ENCODE peak calls at places on chromosomes 1 and 21, in six cellular contexts. One of them, this sample, is unnamed.

GRCh38 chr1:229229137-229229720 is 41.7 kb upstream of the RAB4A start:
- DNase-seq in GM13977: no peak
- DNase-seq in NCI-H1105: no peak
- DNase-seq in effector memory CD4-positive, alpha-beta T cell: no peak
- DNase-seq in effector memory CD8-positive, alpha-beta T cell: no peak
- DNase-seq in activated CD8-positive, alpha-beta T cell treated with anti-CD3 and anti-CD28 coated beads, Interleukin-2, amount 10 ng/mL, durations not matched to agents 7 days and 5 days: no peak
- DNase-seq in this sample: no peak

GRCh38 chr21:42040411-42041180 is 30.4 kb upstream of the ZBTB21 start:
- DNase-seq in NCI-H1105: no peak
- DNase-seq in GM13977: no peak
- DNase-seq in activated CD8-positive, alpha-beta T cell treated with anti-CD3 and anti-CD28 coated beads, Interleukin-2, amount 10 ng/mL, durations not matched to agents 7 days and 5 days: no peak
- DNase-seq in effector memory CD4-positive, alpha-beta T cell: no peak
- DNase-seq in effector memory CD8-positive, alpha-beta T cell: no peak
- DNase-seq in this sample: no peak

GRCh38 chr1:101314244-101314643 is 77.4 kb downstream of the S1PR1 start:
- DNase-seq in NCI-H1105: no peak
- DNase-seq in activated CD8-positive, alpha-beta T cell treated with anti-CD3 and anti-CD28 coated beads, Interleukin-2, amount 10 ng/mL, durations not matched to agents 7 days and 5 days: no peak
- DNase-seq in effector memory CD4-positive, alpha-beta T cell: no peak
- DNase-seq in GM13977: peak
- DNase-seq in effector memory CD8-positive, alpha-beta T cell: no peak
- DNase-seq in this sample: peak

GRCh38 chr1:69567847-69568434 is at the start of gene LRRC7:
- DNase-seq in effector memory CD8-positive, alpha-beta T cell: no peak
- DNase-seq in activated CD8-positive, alpha-beta T cell treated with anti-CD3 and anti-CD28 coated beads, Interleukin-2, amount 10 ng/mL, durations not matched to agents 7 days and 5 days: no peak
- DNase-seq in GM13977: peak
- DNase-seq in NCI-H1105: peak
- DNase-seq in effector memory CD4-positive, alpha-beta T cell: no peak
- DNase-seq in this sample: peak

GRCh38 chr1:32246888-32247273 is at the start of gene FAM167B:
- DNase-seq in GM13977: no peak
- DNase-seq in effector memory CD4-positive, alpha-beta T cell: no peak
- DNase-seq in effector memory CD8-positive, alpha-beta T cell: no peak
- DNase-seq in NCI-H1105: no peak
- DNase-seq in activated CD8-positive, alpha-beta T cell treated with anti-CD3 and anti-CD28 coated beads, Interleukin-2, amount 10 ng/mL, durations not matched to agents 7 days and 5 days: no peak
- DNase-seq in this sample: no peak

GRCh38 chr1:4820543-4820942 is 166.1 kb downstream of the AJAP1 start:
- DNase-seq in effector memory CD8-positive, alpha-beta T cell: no peak
- DNase-seq in NCI-H1105: no peak
- DNase-seq in effector memory CD4-positive, alpha-beta T cell: no peak
- DNase-seq in activated CD8-positive, alpha-beta T cell treated with anti-CD3 and anti-CD28 coated beads, Interleukin-2, amount 10 ng/mL, durations not matched to agents 7 days and 5 days: no peak
- DNase-seq in GM13977: no peak
- DNase-seq in this sample: no peak

GRCh38 chr1:172393354-172393753 is 27.1 kb upstream of the C1orf105 start:
- DNase-seq in effector memory CD4-positive, alpha-beta T cell: no peak
- DNase-seq in NCI-H1105: no peak
- DNase-seq in GM13977: peak
- DNase-seq in activated CD8-positive, alpha-beta T cell treated with anti-CD3 and anti-CD28 coated beads, Interleukin-2, amount 10 ng/mL, durations not matched to agents 7 days and 5 days: no peak
- DNase-seq in effector memory CD8-positive, alpha-beta T cell: no peak
- DNase-seq in this sample: peak

GRCh38 chr1:36446261-36446660 is 4.0 kb downstream of the OSCP1 start:
- DNase-seq in effector memory CD8-positive, alpha-beta T cell: no peak
- DNase-seq in GM13977: peak
- DNase-seq in NCI-H1105: no peak
- DNase-seq in activated CD8-positive, alpha-beta T cell treated with anti-CD3 and anti-CD28 coated beads, Interleukin-2, amount 10 ng/mL, durations not matched to agents 7 days and 5 days: peak
- DNase-seq in effector memory CD4-positive, alpha-beta T cell: no peak
- DNase-seq in this sample: peak

GRCh38 chr1:203059485-203059884 is 26.3 kb downstream of the MYOG start:
- DNase-seq in effector memory CD8-positive, alpha-beta T cell: no peak
- DNase-seq in effector memory CD4-positive, alpha-beta T cell: no peak
- DNase-seq in activated CD8-positive, alpha-beta T cell treated with anti-CD3 and anti-CD28 coated beads, Interleukin-2, amount 10 ng/mL, durations not matched to agents 7 days and 5 days: no peak
- DNase-seq in GM13977: no peak
- DNase-seq in NCI-H1105: no peak
- DNase-seq in this sample: no peak

GRCh38 chr1:59833022-59833421 is 18.3 kb downstream of the HOOK1 start:
- DNase-seq in effector memory CD8-positive, alpha-beta T cell: no peak
- DNase-seq in effector memory CD4-positive, alpha-beta T cell: no peak
- DNase-seq in GM13977: no peak
- DNase-seq in activated CD8-positive, alpha-beta T cell treated with anti-CD3 and anti-CD28 coated beads, Interleukin-2, amount 10 ng/mL, durations not matched to agents 7 days and 5 days: no peak
- DNase-seq in NCI-H1105: no peak
- DNase-seq in this sample: no peak

GRCh38 chr1:192575499-192576189 is at the start of gene RGS1:
- DNase-seq in GM13977: peak
- DNase-seq in effector memory CD4-positive, alpha-beta T cell: peak
- DNase-seq in effector memory CD8-positive, alpha-beta T cell: peak
- DNase-seq in NCI-H1105: no peak
- DNase-seq in activated CD8-positive, alpha-beta T cell treated with anti-CD3 and anti-CD28 coated beads, Interleukin-2, amount 10 ng/mL, durations not matched to agents 7 days and 5 days: peak
- DNase-seq in this sample: peak

GRCh38 chr1:17741052-17741451 is 14.1 kb upstream of the ACTL8 start:
- DNase-seq in NCI-H1105: no peak
- DNase-seq in effector memory CD4-positive, alpha-beta T cell: no peak
- DNase-seq in GM13977: no peak
- DNase-seq in effector memory CD8-positive, alpha-beta T cell: no peak
- DNase-seq in activated CD8-positive, alpha-beta T cell treated with anti-CD3 and anti-CD28 coated beads, Interleukin-2, amount 10 ng/mL, durations not matched to agents 7 days and 5 days: no peak
- DNase-seq in this sample: no peak

GRCh38 chr21:46077674-46078101 is 20.2 kb upstream of the COL6A2 start:
- DNase-seq in effector memory CD8-positive, alpha-beta T cell: no peak
- DNase-seq in activated CD8-positive, alpha-beta T cell treated with anti-CD3 and anti-CD28 coated beads, Interleukin-2, amount 10 ng/mL, durations not matched to agents 7 days and 5 days: no peak
- DNase-seq in GM13977: no peak
- DNase-seq in effector memory CD4-positive, alpha-beta T cell: no peak
- DNase-seq in NCI-H1105: no peak
- DNase-seq in this sample: no peak

GRCh38 chr1:235035928-235036327 is 92.7 kb downstream of the TOMM20 start:
- DNase-seq in effector memory CD4-positive, alpha-beta T cell: no peak
- DNase-seq in effector memory CD8-positive, alpha-beta T cell: no peak
- DNase-seq in activated CD8-positive, alpha-beta T cell treated with anti-CD3 and anti-CD28 coated beads, Interleukin-2, amount 10 ng/mL, durations not matched to agents 7 days and 5 days: no peak
- DNase-seq in NCI-H1105: no peak
- DNase-seq in GM13977: no peak
- DNase-seq in this sample: no peak

GRCh38 chr1:67948155-67949075 is 102.0 kb downstream of the DIRAS3 start:
- DNase-seq in activated CD8-positive, alpha-beta T cell treated with anti-CD3 and anti-CD28 coated beads, Interleukin-2, amount 10 ng/mL, durations not matched to agents 7 days and 5 days: no peak
- DNase-seq in effector memory CD4-positive, alpha-beta T cell: no peak
- DNase-seq in NCI-H1105: no peak
- DNase-seq in GM13977: no peak
- DNase-seq in effector memory CD8-positive, alpha-beta T cell: no peak
- DNase-seq in this sample: no peak

GRCh38 chr1:20080441-20081330 is 10.7 kb downstream of the PLA2G5 start:
- DNase-seq in NCI-H1105: no peak
- DNase-seq in effector memory CD8-positive, alpha-beta T cell: no peak
- DNase-seq in GM13977: peak
- DNase-seq in effector memory CD4-positive, alpha-beta T cell: no peak
- DNase-seq in activated CD8-positive, alpha-beta T cell treated with anti-CD3 and anti-CD28 coated beads, Interleukin-2, amount 10 ng/mL, durations not matched to agents 7 days and 5 days: peak
- DNase-seq in this sample: peak

GRCh38 chr1:165117482-165117881 is 239.0 kb downstream of the LMX1A start:
- DNase-seq in GM13977: no peak
- DNase-seq in activated CD8-positive, alpha-beta T cell treated with anti-CD3 and anti-CD28 coated beads, Interleukin-2, amount 10 ng/mL, durations not matched to agents 7 days and 5 days: no peak
- DNase-seq in NCI-H1105: no peak
- DNase-seq in effector memory CD4-positive, alpha-beta T cell: no peak
- DNase-seq in effector memory CD8-positive, alpha-beta T cell: no peak
- DNase-seq in this sample: no peak

GRCh38 chr1:201267481-201268229 is 15.7 kb upstream of the PKP1 start:
- DNase-seq in effector memory CD8-positive, alpha-beta T cell: no peak
- DNase-seq in effector memory CD4-positive, alpha-beta T cell: no peak
- DNase-seq in GM13977: no peak
- DNase-seq in NCI-H1105: no peak
- DNase-seq in activated CD8-positive, alpha-beta T cell treated with anti-CD3 and anti-CD28 coated beads, Interleukin-2, amount 10 ng/mL, durations not matched to agents 7 days and 5 days: no peak
- DNase-seq in this sample: no peak

GRCh38 chr1:192445849-192446489 is 129.2 kb downstream of the RGS21 start:
- DNase-seq in NCI-H1105: peak
- DNase-seq in GM13977: no peak
- DNase-seq in effector memory CD8-positive, alpha-beta T cell: peak
- DNase-seq in activated CD8-positive, alpha-beta T cell treated with anti-CD3 and anti-CD28 coated beads, Interleukin-2, amount 10 ng/mL, durations not matched to agents 7 days and 5 days: peak
- DNase-seq in effector memory CD4-positive, alpha-beta T cell: peak
- DNase-seq in this sample: no peak

GRCh38 chr1:222582099-222582774 is 7.5 kb downstream of the TAF1A start:
- DNase-seq in effector memory CD4-positive, alpha-beta T cell: no peak
- DNase-seq in NCI-H1105: no peak
- DNase-seq in activated CD8-positive, alpha-beta T cell treated with anti-CD3 and anti-CD28 coated beads, Interleukin-2, amount 10 ng/mL, durations not matched to agents 7 days and 5 days: no peak
- DNase-seq in effector memory CD8-positive, alpha-beta T cell: no peak
- DNase-seq in GM13977: peak
- DNase-seq in this sample: peak

GRCh38 chr21:46532080-46532479 is 72.8 kb downstream of the S100B start:
- DNase-seq in GM13977: no peak
- DNase-seq in effector memory CD8-positive, alpha-beta T cell: no peak
- DNase-seq in NCI-H1105: no peak
- DNase-seq in activated CD8-positive, alpha-beta T cell treated with anti-CD3 and anti-CD28 coated beads, Interleukin-2, amount 10 ng/mL, durations not matched to agents 7 days and 5 days: peak
- DNase-seq in effector memory CD4-positive, alpha-beta T cell: no peak
- DNase-seq in this sample: no peak

GRCh38 chr21:42309753-42310213 is 5.4 kb downstream of the TFF3 start:
- DNase-seq in effector memory CD8-positive, alpha-beta T cell: peak
- DNase-seq in GM13977: peak
- DNase-seq in effector memory CD4-positive, alpha-beta T cell: peak
- DNase-seq in activated CD8-positive, alpha-beta T cell treated with anti-CD3 and anti-CD28 coated beads, Interleukin-2, amount 10 ng/mL, durations not matched to agents 7 days and 5 days: peak
- DNase-seq in NCI-H1105: peak
- DNase-seq in this sample: peak

GRCh38 chr1:232192781-232193450 is 437.0 kb downstream of the SIPA1L2 start:
- DNase-seq in effector memory CD4-positive, alpha-beta T cell: no peak
- DNase-seq in activated CD8-positive, alpha-beta T cell treated with anti-CD3 and anti-CD28 coated beads, Interleukin-2, amount 10 ng/mL, durations not matched to agents 7 days and 5 days: no peak
- DNase-seq in NCI-H1105: no peak
- DNase-seq in GM13977: no peak
- DNase-seq in effector memory CD8-positive, alpha-beta T cell: no peak
- DNase-seq in this sample: no peak

GRCh38 chr1:39657923-39658485 is 13.9 kb downstream of the NT5C1A start:
- DNase-seq in GM13977: peak
- DNase-seq in effector memory CD8-positive, alpha-beta T cell: peak
- DNase-seq in NCI-H1105: peak
- DNase-seq in activated CD8-positive, alpha-beta T cell treated with anti-CD3 and anti-CD28 coated beads, Interleukin-2, amount 10 ng/mL, durations not matched to agents 7 days and 5 days: peak
- DNase-seq in effector memory CD4-positive, alpha-beta T cell: peak
- DNase-seq in this sample: peak

GRCh38 chr1:21254335-21254951 is 35.8 kb downstream of the ECE1 start:
- DNase-seq in effector memory CD8-positive, alpha-beta T cell: no peak
- DNase-seq in GM13977: no peak
- DNase-seq in effector memory CD4-positive, alpha-beta T cell: no peak
- DNase-seq in NCI-H1105: no peak
- DNase-seq in activated CD8-positive, alpha-beta T cell treated with anti-CD3 and anti-CD28 coated beads, Interleukin-2, amount 10 ng/mL, durations not matched to agents 7 days and 5 days: no peak
- DNase-seq in this sample: no peak

GRCh38 chr21:33899199-33899598 is 16.4 kb downstream of the ATP5PO start:
- DNase-seq in effector memory CD4-positive, alpha-beta T cell: no peak
- DNase-seq in GM13977: no peak
- DNase-seq in effector memory CD8-positive, alpha-beta T cell: no peak
- DNase-seq in NCI-H1105: no peak
- DNase-seq in activated CD8-positive, alpha-beta T cell treated with anti-CD3 and anti-CD28 coated beads, Interleukin-2, amount 10 ng/mL, durations not matched to agents 7 days and 5 days: no peak
- DNase-seq in this sample: no peak

GRCh38 chr1:70462611-70463010 is 51.5 kb downstream of the CTH start:
- DNase-seq in effector memory CD8-positive, alpha-beta T cell: no peak
- DNase-seq in GM13977: no peak
- DNase-seq in activated CD8-positive, alpha-beta T cell treated with anti-CD3 and anti-CD28 coated beads, Interleukin-2, amount 10 ng/mL, durations not matched to agents 7 days and 5 days: no peak
- DNase-seq in NCI-H1105: no peak
- DNase-seq in effector memory CD4-positive, alpha-beta T cell: no peak
- DNase-seq in this sample: no peak

This sample was measured in GM10248.